ENCODE peak calls at places on chromosomes 1 and 21, in six cellular contexts. U is lower leg skin, O is left ventricle myocardium inferior, P is body of pancreas, I is hepatocyte, A is brain microvascular endothelial cell. K is an unnamed sample.
A peak's percentile ranks its signal among the peaks of the same experiment; 100 is the strongest.

GRCh38 chr1:232472485-232473041 is 157.4 kb downstream of the SIPA1L2 start:
- DNase-seq in U (no peak), O (no peak), P (no peak), I (no peak), A (peak; percentile 26), K (peak; percentile 43)

GRCh38 chr1:93768380-93768863 is 86.8 kb upstream of the BCAR3 start:
- DNase-seq in U (no peak), O (no peak), P (no peak), I (no peak), A (no peak), K (no peak)

GRCh38 chr1:3369437-3370076 is 84.9 kb upstream of the ARHGEF16 start:
- DNase-seq in U (peak; percentile 63), O (peak; percentile 45), P (no peak), I (peak; percentile 77), A (peak; percentile 89), K (no peak)

GRCh38 chr1:207101720-207102119 is 2.3 kb upstream of the C4BPA start:
- DNase-seq in U (no peak), O (no peak), P (no peak), I (no peak), A (no peak), K (no peak)

GRCh38 chr1:70462611-70463010 is 51.5 kb downstream of the CTH start:
- DNase-seq in U (no peak), O (no peak), P (no peak), I (no peak), A (no peak), K (no peak)

GRCh38 chr1:113456967-113457366 is 66.7 kb downstream of the MAGI3 start:
- DNase-seq in U (peak; percentile 61), O (no peak), P (peak; percentile 61), I (peak; percentile 54), A (peak; percentile 92), K (peak; percentile 79)

GRCh38 chr1:226634156-226634588 is 85.6 kb downstream of the STUM start:
- DNase-seq in U (no peak), O (peak; percentile 83), P (peak; percentile 87), I (peak; percentile 86), A (peak; percentile 42), K (no peak)

GRCh38 chr1:165898837-165899236 is 71.4 kb downstream of the UCK2 start:
- DNase-seq in U (no peak), O (no peak), P (no peak), I (peak; percentile 53), A (peak; percentile 97), K (peak; percentile 96)

GRCh38 chr21:42097860-42098259 is 26.7 kb downstream of the UMODL1 start:
- DNase-seq in U (peak; percentile 78), O (no peak), P (peak; percentile 36), I (peak; percentile 91), A (peak; percentile 98), K (peak; percentile 86)

GRCh38 chr1:89757532-89757931 is 63.3 kb upstream of the LRRC8D start:
- DNase-seq in U (no peak), O (peak; percentile 41), P (no peak), I (no peak), A (no peak), K (no peak)

GRCh38 chr1:39632491-39633417 is 6.7 kb downstream of the HEYL start:
- DNase-seq in U (no peak), O (peak; percentile 82), P (peak; percentile 92), I (peak; percentile 63), A (peak; percentile 58), K (no peak)
- H3K4me3 ChIP-seq in U (no peak overlapping the region), O (peak overlapping the region; percentile 76), P (no peak overlapping the region), I (no peak overlapping the region), A (peak overlapping the region; percentile 31), K (no peak overlapping the region)

DNA sequence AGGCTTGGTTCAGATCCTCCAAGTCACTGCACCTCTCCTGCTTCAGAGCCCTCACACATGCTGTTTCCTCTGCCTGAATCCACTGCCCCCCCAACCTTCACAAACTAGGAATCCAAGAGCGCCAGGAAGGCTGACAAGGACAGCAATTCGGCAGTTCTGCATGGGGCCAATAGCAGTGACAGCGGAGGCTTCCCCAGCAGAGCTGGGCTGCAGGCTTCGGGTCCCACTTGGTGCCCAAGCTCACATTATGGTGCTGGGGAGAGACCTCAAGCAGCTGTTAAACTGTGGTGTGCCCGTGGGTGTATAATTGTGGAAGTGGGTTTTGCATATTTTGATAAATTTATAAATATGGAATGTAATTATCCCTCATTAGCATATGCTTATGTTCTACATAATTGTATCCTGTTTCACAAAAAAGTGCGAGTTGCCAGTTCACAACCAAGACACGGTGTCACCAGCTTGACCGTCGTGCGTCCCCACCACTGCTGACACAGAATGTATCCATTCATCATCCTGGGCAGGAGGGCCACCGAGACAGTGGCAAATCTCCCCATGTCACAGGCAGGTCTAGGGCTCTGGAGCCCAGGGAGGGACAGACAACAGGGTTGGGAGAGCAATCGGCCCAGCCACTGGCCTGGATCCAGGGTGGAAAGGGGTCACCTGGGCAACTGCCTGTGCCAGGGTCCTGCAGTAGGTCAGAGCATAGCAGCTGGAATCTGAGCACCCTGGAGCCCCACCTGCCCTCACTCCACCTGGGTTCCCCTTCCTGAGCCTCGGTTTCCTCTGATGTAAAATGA is 81.6 kb downstream of the MATN1 start:
- DNase-seq in U (no peak), O (no peak), P (no peak), I (no peak), A (no peak), K (no peak)
- TF ChIP-seq CTCF in U (no peak), O (no peak), P (no peak), I (no peak), A (no peak), K (no peak)

GRCh38 chr1:198929961-198930599 is 291.2 kb downstream of the PTPRC start:
- DNase-seq in U (no peak), O (no peak), P (no peak), I (peak; percentile 21), A (peak; percentile 31), K (no peak)
- H3K4me3 ChIP-seq in U (no peak overlapping the region), O (peak overlapping the region; percentile 52), P (no peak overlapping the region), I (no peak overlapping the region), A (peak overlapping the region; percentile 34), K (peak overlapping the region; percentile 12)

GRCh38 chr1:53376041-53376461 is 48.2 kb upstream of the LRP8 start:
- DNase-seq in U (no peak), O (no peak), P (no peak), I (no peak), A (no peak), K (no peak)
- TF ChIP-seq CTCF in U (no peak), O (no peak), P (no peak), I (no peak), A (peak; percentile 14), K (no peak)